ENCODE peak calls at places on chromosomes 11 and 22, in four cellular contexts. C, B, H and S are unnamed samples.

GRCh38 chr11:94623120-94623735 is 56.1 kb downstream of the PIWIL4 start:
- DNase-seq in B (peak), H (peak), C (peak), S (peak)

GRCh38 chr11:95337972-95338429 is 107.0 kb upstream of the SESN3 start:
- DNase-seq in C (no peak), B (no peak), H (no peak), S (no peak)

GRCh38 chr11:72975778-72976520 is 161.7 kb downstream of the ATG16L2 start:
- DNase-seq in C (no peak), H (no peak), B (no peak), S (no peak)

GRCh38 chr11:67665537-67666302 is 8.7 kb downstream of the ALDH3B2 start:
- DNase-seq in H (no peak), C (no peak), B (peak), S (peak)

GRCh38 chr11:116439480-116439759 is 333.4 kb downstream of the BUD13 start:
- DNase-seq in H (no peak), B (no peak), C (no peak), S (no peak)

GRCh38 chr11:35267504-35267903 is 128.5 kb downstream of the CD44 start:
- DNase-seq in C (no peak), H (no peak), B (no peak), S (no peak)

GRCh38 chr11:64170419-64170818 is 4.5 kb upstream of the MACROD1 start:
- DNase-seq in H (no peak), B (no peak), C (no peak), S (no peak)

GRCh38 chr11:58659404-58659803 is 36.9 kb downstream of the CNTF start:
- DNase-seq in B (no peak), H (no peak), C (no peak), S (no peak)

GRCh38 chr22:44128961-44129613 is 51.6 kb upstream of the PARVG start:
- DNase-seq in B (no peak), C (no peak), H (no peak), S (no peak)

GRCh38 chr11:42576318-42576717 is 735.5 kb upstream of the API5 start:
- DNase-seq in C (no peak), H (no peak), B (no peak), S (no peak)

GRCh38 chr11:17164361-17165246 is 43.2 kb downstream of the PIK3C2A start:
- DNase-seq in H (no peak), C (no peak), B (no peak), S (no peak)

GRCh38 chr11:19890308-19890707 is 177.7 kb downstream of the NAV2 start:
- DNase-seq in B (no peak), C (no peak), H (no peak), S (no peak)

GRCh38 chr11:62556872-62557631 is 10.4 kb upstream of the AHNAK start:
- DNase-seq in B (no peak), C (no peak), H (no peak), S (no peak)

GRCh38 chr22:33302549-33302948 is 244.4 kb upstream of the SYN3 start:
- DNase-seq in H (no peak), B (no peak), C (no peak), S (no peak)
- TF ChIP-seq TEAD4 in H (no peak), B (no peak), C (no peak), S (no peak)

GRCh38 chr22:50115693-50116092 is 25.9 kb downstream of the MOV10L1 start:
- DNase-seq in C (no peak), B (no peak), H (no peak), S (peak)

GRCh38 chr22:50114221-50114981 is 24.6 kb downstream of the MOV10L1 start:
- DNase-seq in B (no peak), C (no peak), H (no peak), S (peak)

GRCh38 chr22:50111056-50111455 is 21.2 kb downstream of the MOV10L1 start:
- DNase-seq in B (no peak), C (no peak), H (no peak), S (no peak)

GRCh38 chr22:50117168-50117762 is 27.5 kb downstream of the MOV10L1 start:
- DNase-seq in H (no peak), C (no peak), B (no peak), S (no peak)

GRCh38 chr22:50112151-50113118 is 22.6 kb downstream of the MOV10L1 start:
- DNase-seq in C (no peak), B (no peak), H (no peak), S (no peak)
- TF ChIP-seq TEAD4 in C (no peak), B (no peak), H (no peak), S (no peak)

GRCh38 chr11:653837-654236 is 16.8 kb downstream of the DRD4 start:
- DNase-seq in H (no peak), B (no peak), C (no peak), S (no peak)
- TF ChIP-seq TEAD4 in H (no peak), B (no peak), C (no peak), S (no peak)

GRCh38 chr11:34250732-34251639 is 106.8 kb downstream of the ABTB2 start:
- DNase-seq in H (no peak), C (peak), B (peak), S (peak)
- TF ChIP-seq TEAD4 in H (no peak), C (no peak), B (no peak), S (no peak)

GRCh38 chr11:123018702-123019101 is 37.1 kb upstream of the BSX start:
- DNase-seq in H (no peak), C (no peak), B (no peak), S (no peak)

DNA sequence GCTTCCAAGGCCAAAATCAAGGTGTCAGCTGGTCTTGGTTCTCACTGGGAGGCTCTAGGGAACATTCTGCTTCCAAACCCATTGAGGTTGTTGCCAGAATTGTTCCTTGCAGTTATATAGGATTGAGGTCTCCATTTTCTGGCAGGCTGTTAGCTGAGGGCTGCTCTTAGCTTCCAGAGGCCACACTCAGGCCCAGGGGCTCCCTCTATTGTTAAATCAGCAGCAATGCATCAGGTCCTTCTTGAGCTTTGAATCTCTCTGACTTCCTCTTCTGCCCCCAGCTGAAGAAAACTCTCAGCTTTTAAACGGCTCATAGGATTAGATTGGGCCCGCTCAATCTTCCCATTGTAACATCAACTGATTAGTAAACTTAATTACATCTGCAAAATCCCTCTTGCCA is 39.3 kb upstream of the BSX start:
- DNase-seq in B (no peak), H (no peak), C (peak), S (peak)
- TF ChIP-seq TEAD4 in B (no peak), H (no peak), C (no peak), S (no peak)

DNA sequence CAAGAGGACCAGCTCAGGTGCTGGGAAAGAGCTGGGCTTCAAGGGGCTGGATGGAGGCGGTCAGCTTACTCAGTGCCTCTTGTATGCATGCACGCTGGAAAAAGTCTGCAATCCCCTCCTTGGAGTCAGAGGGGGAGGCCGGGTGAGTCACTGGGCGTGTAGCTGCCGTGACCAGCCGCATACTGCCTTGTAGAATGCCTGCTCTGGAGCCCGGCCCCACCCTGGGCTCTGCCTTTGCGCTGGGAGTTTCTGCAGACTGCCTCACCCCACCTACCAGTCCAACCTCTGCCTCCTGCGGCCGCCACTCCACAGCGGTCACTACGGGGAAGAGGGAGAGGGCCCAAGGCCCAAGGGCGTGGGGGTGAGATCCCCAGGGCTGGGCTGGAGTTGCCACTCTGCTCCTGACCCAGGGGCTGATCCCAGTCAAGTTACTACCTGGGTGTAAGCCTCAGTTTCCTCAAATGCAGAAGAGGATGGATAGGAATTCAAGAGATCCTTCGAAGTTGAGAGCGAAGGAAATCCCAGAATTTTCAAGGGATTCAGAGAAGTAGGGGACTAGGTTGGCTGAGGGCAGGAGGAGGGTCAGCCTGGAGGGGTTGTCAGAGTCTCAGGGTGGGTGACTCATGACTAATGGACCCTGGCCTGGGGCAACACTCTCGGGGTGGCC is 4.1 kb downstream of the MRGPRF start:
- DNase-seq in B (peak), C (no peak), H (no peak), S (peak)
- TF ChIP-seq TEAD4 in B (no peak), C (no peak), H (no peak), S (peak)

GRCh38 chr11:7547687-7548086 is 33.9 kb downstream of the PPFIBP2 start:
- DNase-seq in C (no peak), H (no peak), B (no peak), S (no peak)
- TF ChIP-seq TEAD4 in C (no peak), H (no peak), B (no peak), S (no peak)

GRCh38 chr22:32333769-32334639 is 23.7 kb upstream of the RFPL3 start:
- DNase-seq in H (peak), B (no peak), C (no peak), S (no peak)

GRCh38 chr22:32335471-32335870 is 22.2 kb upstream of the RFPL3 start:
- DNase-seq in H (peak), C (no peak), B (no peak), S (no peak)

GRCh38 chr22:32336185-32336603 is 21.5 kb upstream of the RFPL3 start:
- DNase-seq in B (no peak), C (no peak), H (peak), S (no peak)

GRCh38 chr22:32333141-32333768 is 24.4 kb upstream of the RFPL3 start:
- DNase-seq in C (no peak), H (peak), B (no peak), S (no peak)

GRCh38 chr22:32334640-32335365 is 22.9 kb upstream of the RFPL3 start:
- DNase-seq in H (peak), B (no peak), C (no peak), S (no peak)
- TF ChIP-seq TEAD4 in H (no peak), B (no peak), C (no peak), S (no peak)